ENCODE peak calls at places on chromosomes 7 and 10, in seven cellular contexts. One of them, this sample, is unnamed.
A peak's percentile ranks its signal among the peaks of the same experiment; 100 is the strongest.

GRCh38 chr7:152894295-152895170 is 135.0 kb downstream of the ACTR3B start:
- DNase-seq in HCT116: no peak
- DNase-seq in prostate gland: no peak
- DNase-seq in IMR-90: no peak
- DNase-seq in uterus: no peak
- DNase-seq in sigmoid colon: no peak
- DNase-seq in A549: peak; percentile 23
- DNase-seq in this sample: no peak

GRCh38 chr7:120725376-120726039 is 132.4 kb downstream of the TSPAN12 start:
- DNase-seq in HCT116: peak; percentile 43
- DNase-seq in prostate gland: no peak
- DNase-seq in IMR-90: peak; percentile 45
- DNase-seq in uterus: no peak
- DNase-seq in sigmoid colon: no peak
- DNase-seq in A549: peak; percentile 23
- DNase-seq in this sample: no peak

GRCh38 chr7:28211006-28211405 is 30.4 kb upstream of the JAZF1 start:
- DNase-seq in HCT116: no peak
- DNase-seq in prostate gland: no peak
- DNase-seq in IMR-90: no peak
- DNase-seq in uterus: no peak
- DNase-seq in sigmoid colon: no peak
- DNase-seq in A549: no peak
- DNase-seq in this sample: no peak

GRCh38 chr10:79269443-79269842 is 77.8 kb upstream of the PPIF start:
- DNase-seq in HCT116: no peak
- DNase-seq in prostate gland: no peak
- DNase-seq in IMR-90: no peak
- DNase-seq in uterus: no peak
- DNase-seq in sigmoid colon: no peak
- DNase-seq in A549: no peak
- DNase-seq in this sample: no peak

GRCh38 chr10:46291817-46292572 is 5.2 kb downstream of the ANTXRL start:
- DNase-seq in HCT116: no peak
- DNase-seq in prostate gland: no peak
- DNase-seq in IMR-90: no peak
- DNase-seq in uterus: no peak
- DNase-seq in sigmoid colon: peak; percentile 53
- DNase-seq in A549: no peak
- DNase-seq in this sample: peak; percentile 92

GRCh38 chr7:131090866-131091692 is 236.6 kb upstream of the MKLN1 start:
- DNase-seq in HCT116: no peak
- DNase-seq in prostate gland: no peak
- DNase-seq in IMR-90: no peak
- DNase-seq in uterus: no peak
- DNase-seq in sigmoid colon: no peak
- DNase-seq in A549: no peak
- DNase-seq in this sample: no peak

GRCh38 chr10:77821036-77821435 is 105.5 kb downstream of the DLG5 start:
- DNase-seq in HCT116: no peak
- DNase-seq in prostate gland: no peak
- DNase-seq in IMR-90: no peak
- DNase-seq in uterus: no peak
- DNase-seq in sigmoid colon: no peak
- DNase-seq in A549: no peak
- DNase-seq in this sample: no peak

GRCh38 chr10:9786101-9786500 is 1231.6 kb upstream of the CELF2 start:
- DNase-seq in HCT116: no peak
- DNase-seq in prostate gland: no peak
- DNase-seq in IMR-90: peak; percentile 69
- DNase-seq in uterus: no peak
- DNase-seq in sigmoid colon: no peak
- DNase-seq in A549: no peak
- DNase-seq in this sample: no peak

GRCh38 chr10:114401195-114401741 is 3.0 kb downstream of the AFAP1L2 start:
- DNase-seq in HCT116: no peak
- DNase-seq in prostate gland: no peak
- DNase-seq in IMR-90: peak; percentile 49
- DNase-seq in uterus: peak; percentile 86
- DNase-seq in sigmoid colon: peak; percentile 94
- DNase-seq in A549: no peak
- DNase-seq in this sample: peak; percentile 55

GRCh38 chr10:26479766-26480492 is 41.8 kb downstream of the APBB1IP start:
- DNase-seq in HCT116: no peak
- DNase-seq in prostate gland: no peak
- DNase-seq in IMR-90: no peak
- DNase-seq in uterus: no peak
- DNase-seq in sigmoid colon: no peak
- DNase-seq in A549: no peak
- DNase-seq in this sample: no peak

GRCh38 chr10:3409928-3410327 is 237.3 kb upstream of the PITRM1 start:
- DNase-seq in HCT116: no peak
- DNase-seq in prostate gland: no peak
- DNase-seq in IMR-90: no peak
- DNase-seq in uterus: no peak
- DNase-seq in sigmoid colon: no peak
- DNase-seq in A549: no peak
- DNase-seq in this sample: no peak

GRCh38 chr7:130425798-130426197 is 15.0 kb downstream of the CEP41 start:
- DNase-seq in HCT116: no peak
- DNase-seq in prostate gland: no peak
- DNase-seq in IMR-90: no peak
- DNase-seq in uterus: no peak
- DNase-seq in sigmoid colon: no peak
- DNase-seq in A549: no peak
- DNase-seq in this sample: no peak

GRCh38 chr7:100570954-100571828 is 2.5 kb downstream of the SAP25 start:
- DNase-seq in HCT116: no peak
- DNase-seq in prostate gland: no peak
- DNase-seq in IMR-90: no peak
- DNase-seq in uterus: no peak
- DNase-seq in sigmoid colon: peak; percentile 67
- DNase-seq in A549: no peak
- DNase-seq in this sample: no peak

GRCh38 chr10:79453392-79453791 is 8.0 kb upstream of the ZCCHC24 start:
- DNase-seq in HCT116: no peak
- DNase-seq in prostate gland: no peak
- DNase-seq in IMR-90: peak; percentile 71
- DNase-seq in uterus: no peak
- DNase-seq in sigmoid colon: no peak
- DNase-seq in A549: no peak
- DNase-seq in this sample: no peak

GRCh38 chr7:12630615-12630884 is 56.9 kb upstream of the ARL4A start:
- DNase-seq in HCT116: no peak
- DNase-seq in prostate gland: no peak
- DNase-seq in IMR-90: no peak
- DNase-seq in uterus: no peak
- DNase-seq in sigmoid colon: no peak
- DNase-seq in A549: no peak
- DNase-seq in this sample: no peak

GRCh38 chr7:24587853-24588252 is 14.6 kb downstream of the PALS2 start:
- DNase-seq in HCT116: no peak
- DNase-seq in prostate gland: no peak
- DNase-seq in IMR-90: no peak
- DNase-seq in uterus: no peak
- DNase-seq in sigmoid colon: no peak
- DNase-seq in A549: peak; percentile 34
- DNase-seq in this sample: no peak

GRCh38 chr7:142801601-142802295 is 31.0 kb downstream of the PRSS2 start:
- DNase-seq in HCT116: no peak
- DNase-seq in prostate gland: no peak
- DNase-seq in IMR-90: no peak
- DNase-seq in uterus: no peak
- DNase-seq in sigmoid colon: no peak
- DNase-seq in A549: no peak
- DNase-seq in this sample: no peak

GRCh38 chr7:39341083-39341482 is 225.1 kb upstream of the YAE1 start:
- DNase-seq in HCT116: no peak
- DNase-seq in prostate gland: no peak
- DNase-seq in IMR-90: no peak
- DNase-seq in uterus: no peak
- DNase-seq in sigmoid colon: no peak
- DNase-seq in A549: no peak
- DNase-seq in this sample: no peak

GRCh38 chr10:65194131-65194530 is 1672.9 kb downstream of the REEP3 start:
- DNase-seq in HCT116: no peak
- DNase-seq in prostate gland: no peak
- DNase-seq in IMR-90: no peak
- DNase-seq in uterus: no peak
- DNase-seq in sigmoid colon: no peak
- DNase-seq in A549: peak; percentile 14
- DNase-seq in this sample: no peak

GRCh38 chr7:36946401-36946739 is 222.1 kb upstream of the AOAH start:
- DNase-seq in HCT116: no peak
- DNase-seq in prostate gland: peak; percentile 31
- DNase-seq in IMR-90: no peak
- DNase-seq in uterus: no peak
- DNase-seq in sigmoid colon: no peak
- DNase-seq in A549: no peak
- DNase-seq in this sample: no peak

GRCh38 chr7:4785371-4785770 is 9.9 kb downstream of the AP5Z1 start:
- DNase-seq in HCT116: no peak
- DNase-seq in prostate gland: no peak
- DNase-seq in IMR-90: no peak
- DNase-seq in uterus: no peak
- DNase-seq in sigmoid colon: no peak
- DNase-seq in A549: no peak
- DNase-seq in this sample: no peak

GRCh38 chr7:20021834-20022233 is 195.3 kb downstream of the MACC1 start:
- DNase-seq in HCT116: no peak
- DNase-seq in prostate gland: no peak
- DNase-seq in IMR-90: no peak
- DNase-seq in uterus: no peak
- DNase-seq in sigmoid colon: no peak
- DNase-seq in A549: no peak
- DNase-seq in this sample: no peak

GRCh38 chr7:34396437-34397064 is 261.5 kb upstream of the NPSR1 start:
- DNase-seq in HCT116: no peak
- DNase-seq in prostate gland: no peak
- DNase-seq in IMR-90: no peak
- DNase-seq in uterus: no peak
- DNase-seq in sigmoid colon: no peak
- DNase-seq in A549: no peak
- DNase-seq in this sample: no peak

GRCh38 chr7:43220250-43220649 is 107.8 kb downstream of the HECW1 start:
- DNase-seq in HCT116: no peak
- DNase-seq in prostate gland: no peak
- DNase-seq in IMR-90: peak; percentile 95
- DNase-seq in uterus: no peak
- DNase-seq in sigmoid colon: no peak
- DNase-seq in A549: no peak
- DNase-seq in this sample: no peak

GRCh38 chr10:90051053-90051452 is 349.7 kb downstream of the KIF20B start:
- DNase-seq in HCT116: no peak
- DNase-seq in prostate gland: no peak
- DNase-seq in IMR-90: no peak
- DNase-seq in uterus: no peak
- DNase-seq in sigmoid colon: no peak
- DNase-seq in A549: no peak
- DNase-seq in this sample: no peak

DNA sequence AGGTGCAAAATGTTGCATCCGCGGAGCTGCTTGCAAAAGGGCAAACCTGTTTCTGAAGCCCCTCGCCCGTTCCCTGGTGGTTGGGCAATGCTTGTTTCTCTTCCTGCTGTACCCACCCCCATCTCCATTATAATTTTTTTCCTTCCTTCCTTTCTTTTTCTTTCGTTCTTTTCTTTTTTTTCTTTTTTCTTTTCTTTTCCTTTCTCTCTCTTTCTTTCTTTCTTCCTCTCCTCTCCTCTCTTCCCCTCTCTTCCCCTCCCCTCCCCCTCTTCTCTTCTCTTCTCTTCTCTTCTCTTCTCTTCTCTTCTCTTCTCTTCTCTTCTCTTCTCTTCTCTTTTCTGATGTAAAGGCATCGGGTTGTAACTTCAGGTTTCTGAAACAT is 278.2 kb downstream of the GATA3 start:
- DNase-seq in HCT116: no peak
- DNase-seq in prostate gland: no peak
- DNase-seq in IMR-90: no peak
- DNase-seq in uterus: no peak
- DNase-seq in sigmoid colon: no peak
- DNase-seq in A549: no peak
- DNase-seq in this sample: no peak
- H3K4me1 ChIP-seq in HCT116: no peaks in the 10 kb centered on the region
- H3K4me1 ChIP-seq in prostate gland: no peaks in the 10 kb centered on the region
- H3K4me1 ChIP-seq in IMR-90: no peaks in the 10 kb centered on the region
- H3K4me1 ChIP-seq in uterus: no peaks in the 10 kb centered on the region
- H3K4me1 ChIP-seq in sigmoid colon: peaks cover 8% of the 10 kb centered on the region
- H3K4me1 ChIP-seq in A549: no peaks in the 10 kb centered on the region
- H3K4me1 ChIP-seq in this sample: peaks cover 6% of the 10 kb centered on the region

GRCh38 chr10:43042503-43043341 is 34.1 kb upstream of the RET start:
- DNase-seq in HCT116: no peak
- DNase-seq in prostate gland: no peak
- DNase-seq in IMR-90: no peak
- DNase-seq in uterus: no peak
- DNase-seq in sigmoid colon: peak; percentile 47
- DNase-seq in A549: no peak
- DNase-seq in this sample: peak; percentile 20
- TF ChIP-seq CTCF in HCT116: peak; percentile 17
- TF ChIP-seq CTCF in prostate gland: no peak
- TF ChIP-seq CTCF in IMR-90: no peak
- TF ChIP-seq CTCF in uterus: no peak
- TF ChIP-seq CTCF in sigmoid colon: no peak
- TF ChIP-seq CTCF in A549: no peak
- TF ChIP-seq CTCF in this sample: no peak

GRCh38 chr10:102630663-102631062 is 13.6 kb upstream of the TRIM8 start:
- DNase-seq in HCT116: no peak
- DNase-seq in prostate gland: no peak
- DNase-seq in IMR-90: no peak
- DNase-seq in uterus: no peak
- DNase-seq in sigmoid colon: peak; percentile 35
- DNase-seq in A549: no peak
- DNase-seq in this sample: no peak

GRCh38 chr10:102627446-102628293 is 16.6 kb upstream of the TRIM8 start:
- DNase-seq in HCT116: no peak
- DNase-seq in prostate gland: no peak
- DNase-seq in IMR-90: peak; percentile 78
- DNase-seq in uterus: peak; percentile 74
- DNase-seq in sigmoid colon: peak; percentile 73
- DNase-seq in A549: peak; percentile 37
- DNase-seq in this sample: no peak

GRCh38 chr10:102631525-102632393 is 12.5 kb upstream of the TRIM8 start:
- DNase-seq in HCT116: no peak
- DNase-seq in prostate gland: no peak
- DNase-seq in IMR-90: no peak
- DNase-seq in uterus: no peak
- DNase-seq in sigmoid colon: no peak
- DNase-seq in A549: no peak
- DNase-seq in this sample: no peak

GRCh38 chr10:102628451-102628911 is 15.8 kb upstream of the TRIM8 start:
- DNase-seq in HCT116: no peak
- DNase-seq in prostate gland: no peak
- DNase-seq in IMR-90: no peak
- DNase-seq in uterus: peak; percentile 53
- DNase-seq in sigmoid colon: peak; percentile 88
- DNase-seq in A549: no peak
- DNase-seq in this sample: peak; percentile 72

GRCh38 chr10:102629661-102630614 is 14.3 kb upstream of the TRIM8 start:
- DNase-seq in HCT116: no peak
- DNase-seq in prostate gland: no peak
- DNase-seq in IMR-90: peak; percentile 91
- DNase-seq in uterus: no peak
- DNase-seq in sigmoid colon: peak; percentile 58
- DNase-seq in A549: peak; percentile 32
- DNase-seq in this sample: no peak
- TF ChIP-seq POLR2A in HCT116: no peak
- TF ChIP-seq POLR2A in prostate gland: no peak
- TF ChIP-seq POLR2A in IMR-90: no peak
- TF ChIP-seq POLR2A in uterus: no peak
- TF ChIP-seq POLR2A in sigmoid colon: no peak
- TF ChIP-seq POLR2A in A549: no peak
- TF ChIP-seq POLR2A in this sample: no peak

GRCh38 chr7:45033261-45033930 is 33.4 kb downstream of the CCM2 start:
- DNase-seq in HCT116: no peak
- DNase-seq in prostate gland: no peak
- DNase-seq in IMR-90: peak; percentile 55
- DNase-seq in uterus: no peak
- DNase-seq in sigmoid colon: no peak
- DNase-seq in A549: no peak
- DNase-seq in this sample: no peak
- H3K4me1 ChIP-seq in HCT116: no peaks in the 10 kb centered on the region
- H3K4me1 ChIP-seq in prostate gland: no peaks in the 10 kb centered on the region
- H3K4me1 ChIP-seq in IMR-90: peaks cover 9% of the 10 kb centered on the region
- H3K4me1 ChIP-seq in uterus: no peaks in the 10 kb centered on the region
- H3K4me1 ChIP-seq in sigmoid colon: no peaks in the 10 kb centered on the region
- H3K4me1 ChIP-seq in A549: peaks cover 14% of the 10 kb centered on the region
- H3K4me1 ChIP-seq in this sample: no peaks in the 10 kb centered on the region